ENCODE peak calls at places on chromosomes 3 and 15, in seven cellular contexts. J is H9, X is mammary epithelial cell, S is neuronal stem cell, C is IMR-90, W is Karpas-422, Q is GM23248. Y is an unnamed sample.
A peak's percentile ranks its signal among the peaks of the same experiment; 100 is the strongest.

GRCh38 chr3:168085491-168086119 is 10.1 kb downstream of the GOLIM4 start:
- DNase-seq in J (no peak), X (peak; percentile 32), S (no peak), C (no peak), W (no peak), Q (no peak), Y (no peak)

GRCh38 chr3:160720123-160720746 is 35.8 kb upstream of the PPM1L start:
- DNase-seq in J (peak; percentile 58), X (no peak), S (no peak), C (no peak), W (peak; percentile 43), Q (no peak), Y (no peak)

GRCh38 chr3:487580-487979 is 291.0 kb downstream of the CHL1 start:
- DNase-seq in J (no peak), X (peak; percentile 5), S (no peak), C (no peak), W (no peak), Q (peak; percentile 51), Y (no peak)

GRCh38 chr3:8767667-8768363 is 1.6 kb downstream of the OXTR start:
- DNase-seq in J (peak; percentile 80), X (peak; percentile 71), S (no peak), C (no peak), W (no peak), Q (peak; percentile 56), Y (peak; percentile 11)

GRCh38 chr3:49512791-49513355 is 41.4 kb upstream of the BSN start:
- DNase-seq in J (no peak), X (no peak), S (no peak), C (no peak), W (no peak), Q (no peak), Y (no peak)

GRCh38 chr15:96345560-96346389 is 15.3 kb downstream of the NR2F2 start:
- DNase-seq in J (peak; percentile 70), X (no peak), S (no peak), C (peak; percentile 83), W (no peak), Q (peak; percentile 88), Y (peak; percentile 94)

GRCh38 chr15:81779181-81779580 is 266.6 kb downstream of the MEX3B start:
- DNase-seq in J (no peak), X (no peak), S (no peak), C (no peak), W (no peak), Q (no peak), Y (no peak)

GRCh38 chr3:73661262-73661661 is 36.5 kb upstream of the PDZRN3 start:
- DNase-seq in J (no peak), X (peak; percentile 79), S (no peak), C (peak; percentile 98), W (no peak), Q (peak; percentile 91), Y (peak; percentile 81)

GRCh38 chr3:188507244-188507720 is 353.3 kb downstream of the LPP start:
- DNase-seq in J (no peak), X (peak; percentile 25), S (no peak), C (peak; percentile 97), W (no peak), Q (peak; percentile 85), Y (peak; percentile 98)

DNA sequence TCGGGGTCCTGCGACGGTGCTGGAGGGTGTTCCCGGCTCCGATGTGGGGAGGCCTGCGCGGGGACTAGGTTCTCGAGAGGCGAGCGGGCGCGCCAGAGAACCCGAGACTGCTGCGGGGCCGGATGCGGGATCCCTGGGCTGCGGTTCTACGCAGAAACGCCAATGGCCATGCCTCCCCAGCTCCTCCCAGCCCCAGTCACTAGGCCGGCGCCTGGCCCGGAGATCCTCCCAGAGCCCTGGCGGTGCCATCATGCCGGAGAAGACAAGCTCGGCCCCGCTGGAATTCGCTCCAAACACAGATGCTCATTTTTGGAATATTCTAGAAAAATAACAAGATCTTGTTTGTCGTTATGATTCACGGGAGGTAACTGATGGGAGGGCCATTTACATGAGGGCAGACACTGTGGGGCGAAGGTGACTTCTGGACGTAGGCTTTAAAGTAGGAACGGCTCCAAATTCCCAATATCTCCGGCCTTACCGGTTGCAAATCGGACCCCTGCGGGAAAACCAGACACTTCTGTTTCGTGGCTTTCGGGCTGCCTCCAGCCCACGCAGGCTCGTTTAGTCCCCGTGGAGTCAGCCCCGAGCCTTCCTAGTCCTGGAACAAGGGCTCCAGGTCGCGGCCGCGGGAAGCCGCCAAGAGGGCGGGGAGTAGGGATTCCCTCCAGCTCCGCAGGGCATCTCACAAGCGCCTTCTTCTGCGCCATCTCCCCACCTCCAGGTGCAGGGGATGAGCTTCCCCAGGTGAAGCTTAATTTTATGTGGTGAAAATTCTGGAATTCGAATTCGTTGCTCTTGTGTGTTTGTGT is 74.8 kb upstream of the POLG start:
- DNase-seq in J (no peak), X (no peak), S (no peak), C (no peak), W (no peak), Q (no peak), Y (no peak)
- H3K9ac ChIP-seq in J (no peak overlapping the region), X (no peak overlapping the region), S (no peak overlapping the region), C (no peak overlapping the region), W (no peak overlapping the region), Q (no peak overlapping the region), Y (no peak overlapping the region)

GRCh38 chr15:60363024-60363674 is 34.6 kb downstream of the ANXA2 start:
- DNase-seq in J (no peak), X (no peak), S (no peak), C (no peak), W (no peak), Q (no peak), Y (no peak)
- H3K27ac ChIP-seq in J (no peak overlapping the region), X (peak overlapping the region; percentile 48), S (no peak overlapping the region), C (peak overlapping the region; percentile 71), W (no peak overlapping the region), Q (peak overlapping the region; percentile 98), Y (peak overlapping the region; percentile 82)

GRCh38 chr3:119597548-119598288 is at the start of gene PLA1A:
- DNase-seq in J (no peak), X (no peak), S (no peak), C (no peak), W (no peak), Q (no peak), Y (no peak)
- H2AFZ ChIP-seq in J (no peak within 1 kb of the TSS), X (no peak within 1 kb of the TSS), S (no peak within 1 kb of the TSS), C (no peak within 1 kb of the TSS), W (no peak within 1 kb of the TSS), Q (peak within 1 kb of the TSS; percentile 31), Y (no peak within 1 kb of the TSS)

GRCh38 chr3:57094011-57094535 is 33.6 kb downstream of the SPATA12 start:
- DNase-seq in J (no peak), X (no peak), S (no peak), C (no peak), W (peak; percentile 72), Q (peak; percentile 12), Y (no peak)
- H3K9ac ChIP-seq in J (no peak overlapping the region), X (no peak overlapping the region), S (no peak overlapping the region), C (peak overlapping the region; percentile 4), W (peak overlapping the region; percentile 60), Q (peak overlapping the region; percentile 25), Y (no peak overlapping the region)

GRCh38 chr3:66452247-66453040 is 48.4 kb downstream of the LRIG1 start:
- DNase-seq in J (no peak), X (no peak), S (no peak), C (no peak), W (no peak), Q (no peak), Y (no peak)

GRCh38 chr3:66456711-66457173 is 44.1 kb downstream of the LRIG1 start:
- DNase-seq in J (no peak), X (no peak), S (no peak), C (no peak), W (no peak), Q (no peak), Y (peak; percentile 55)

GRCh38 chr3:66453525-66454463 is 47.0 kb downstream of the LRIG1 start:
- DNase-seq in J (no peak), X (no peak), S (no peak), C (no peak), W (peak; percentile 72), Q (no peak), Y (no peak)

GRCh38 chr3:66450389-66451022 is 50.3 kb downstream of the LRIG1 start:
- DNase-seq in J (no peak), X (no peak), S (no peak), C (peak; percentile 76), W (no peak), Q (peak; percentile 77), Y (peak; percentile 81)

GRCh38 chr3:66454464-66454859 is 46.4 kb downstream of the LRIG1 start:
- DNase-seq in J (no peak), X (no peak), S (no peak), C (no peak), W (no peak), Q (peak; percentile 29), Y (no peak)
- H3K27ac ChIP-seq in J (no peak overlapping the region), X (no peak overlapping the region), S (no peak overlapping the region), C (no peak overlapping the region), W (peak overlapping the region; percentile 89), Q (no peak overlapping the region), Y (no peak overlapping the region)

GRCh38 chr3:177561769-177562360 is 364.6 kb upstream of the TBL1XR1 start:
- DNase-seq in J (no peak), X (no peak), S (no peak), C (no peak), W (no peak), Q (no peak), Y (no peak)
- H2AFZ ChIP-seq in J (no peak overlapping the region), X (no peak overlapping the region), S (peak overlapping the region; percentile 3), C (no peak overlapping the region), W (no peak overlapping the region), Q (no peak overlapping the region), Y (no peak overlapping the region)

Y was measured in fibroblast of lung.